ENCODE peak calls at places on chromosome 2, in six cellular contexts. X is iris pigment epithelial cell, V is aorta, B is GM12891, Z is sigmoid colon, U is psoas muscle. M is an unnamed sample.

GRCh38 chr2:68500649-68501048 is 33.3 kb downstream of the APLF start:
- DNase-seq in X (no peak), V (no peak), B (no peak), Z (no peak), U (no peak), M (no peak)

GRCh38 chr2:231621051-231621879 is 28.6 kb downstream of the TEX44 start:
- DNase-seq in X (peak), V (no peak), B (no peak), Z (peak), U (peak), M (no peak)

GRCh38 chr2:160063266-160063665 is 851 bp upstream of the PLA2R1 start:
- DNase-seq in X (no peak), V (no peak), B (no peak), Z (no peak), U (no peak), M (no peak)

GRCh38 chr2:135043345-135043744 is 3.9 kb downstream of the MAP3K19 start:
- DNase-seq in X (no peak), V (no peak), B (no peak), Z (no peak), U (no peak), M (no peak)

GRCh38 chr2:176189666-176190641 is 1.5 kb downstream of the HOXD1 start:
- DNase-seq in X (no peak), V (no peak), B (no peak), Z (no peak), U (no peak), M (no peak)

GRCh38 chr2:239195992-239196391 is 204.8 kb downstream of the HDAC4 start:
- DNase-seq in X (no peak), V (no peak), B (no peak), Z (no peak), U (no peak), M (no peak)

GRCh38 chr2:173058097-173058496 is 17.5 kb upstream of the MAP3K20 start:
- DNase-seq in X (no peak), V (no peak), B (no peak), Z (no peak), U (peak), M (no peak)

GRCh38 chr2:54274781-54275242 is 18.8 kb upstream of the TSPYL6 start:
- DNase-seq in X (peak), V (no peak), B (no peak), Z (no peak), U (no peak), M (no peak)

GRCh38 chr2:165582409-165582808 is 112.9 kb downstream of the CSRNP3 start:
- DNase-seq in X (no peak), V (peak), B (no peak), Z (no peak), U (no peak), M (no peak)

GRCh38 chr2:39881494-39881893 is 102.4 kb upstream of the THUMPD2 start:
- DNase-seq in X (peak), V (no peak), B (no peak), Z (no peak), U (no peak), M (no peak)